ENCODE peak calls at places on chromosome 3, in eight cellular contexts. N, L, D, G, F, Z, A and S are unnamed samples.

GRCh38 chr3:4351164-4351855 is 48.1 kb downstream of the SETMAR start:
- DNase-seq in N (no peak), L (peak; percentile 10), D (no peak), G (no peak), F (no peak), Z (no peak), A (no peak), S (no peak)

GRCh38 chr3:130711885-130712284 is 34.7 kb downstream of the PIK3R4 start:
- DNase-seq in N (no peak), L (no peak), D (no peak), G (no peak), F (no peak), Z (no peak), A (no peak), S (no peak)

GRCh38 chr3:46143951-46144473 is 64.1 kb downstream of the CCR1 start:
- DNase-seq in N (no peak), L (no peak), D (no peak), G (no peak), F (no peak), Z (no peak), A (no peak), S (no peak)

GRCh38 chr3:187942658-187943241 is 197.5 kb upstream of the BCL6 start:
- DNase-seq in N (no peak), L (no peak), D (no peak), G (no peak), F (no peak), Z (no peak), A (no peak), S (no peak)

GRCh38 chr3:73791356-73791755 is 166.6 kb upstream of the PDZRN3 start:
- DNase-seq in N (no peak), L (no peak), D (no peak), G (no peak), F (no peak), Z (no peak), A (no peak), S (no peak)

GRCh38 chr3:4425707-4426106 is 41.4 kb downstream of the SUMF1 start:
- DNase-seq in N (no peak), L (peak; percentile 49), D (no peak), G (no peak), F (no peak), Z (no peak), A (no peak), S (no peak)

GRCh38 chr3:190286014-190286413 is 36.2 kb downstream of the CLDN1 start:
- DNase-seq in N (no peak), L (no peak), D (no peak), G (no peak), F (no peak), Z (no peak), A (no peak), S (no peak)

GRCh38 chr3:101964861-101965260 is 115.5 kb downstream of the NFKBIZ start:
- DNase-seq in N (no peak), L (no peak), D (no peak), G (no peak), F (no peak), Z (no peak), A (no peak), S (no peak)

GRCh38 chr3:37599186-37599585 is 262.5 kb upstream of the CTDSPL start:
- DNase-seq in N (peak; percentile 33), L (no peak), D (no peak), G (no peak), F (no peak), Z (peak; percentile 78), A (no peak), S (no peak)

GRCh38 chr3:180548050-180548449 is 53.9 kb upstream of the TTC14 start:
- DNase-seq in N (no peak), L (no peak), D (no peak), G (no peak), F (no peak), Z (no peak), A (no peak), S (no peak)

GRCh38 chr3:64053581-64053980 is 30.3 kb upstream of the PSMD6 start:
- DNase-seq in N (no peak), L (no peak), D (no peak), G (no peak), F (no peak), Z (no peak), A (no peak), S (no peak)

GRCh38 chr3:22792533-22792932 is 410.6 kb upstream of the UBE2E2 start:
- DNase-seq in N (no peak), L (no peak), D (no peak), G (no peak), F (no peak), Z (no peak), A (no peak), S (no peak)

GRCh38 chr3:71245052-71245488 is 338.5 kb downstream of the FOXP1 start:
- DNase-seq in N (no peak), L (peak; percentile 88), D (no peak), G (no peak), F (no peak), Z (peak; percentile 76), A (peak; percentile 87), S (no peak)

GRCh38 chr3:169623971-169624370 is 39.5 kb downstream of the MECOM start:
- DNase-seq in N (no peak), L (no peak), D (no peak), G (no peak), F (no peak), Z (no peak), A (no peak), S (no peak)

GRCh38 chr3:66989241-66989640 is 8.9 kb upstream of the KBTBD8 start:
- DNase-seq in N (no peak), L (no peak), D (no peak), G (no peak), F (no peak), Z (no peak), A (no peak), S (no peak)

GRCh38 chr3:143040264-143040879 is 39.0 kb downstream of the U2SURP start:
- DNase-seq in N (no peak), L (no peak), D (no peak), G (no peak), F (no peak), Z (no peak), A (no peak), S (no peak)

GRCh38 chr3:39388741-39389248 is 5.6 kb downstream of the SLC25A38 start:
- DNase-seq in N (no peak), L (no peak), D (no peak), G (no peak), F (no peak), Z (no peak), A (no peak), S (no peak)

GRCh38 chr3:136899622-136900158 is 37.7 kb downstream of the NCK1 start:
- DNase-seq in N (no peak), L (no peak), D (no peak), G (no peak), F (no peak), Z (no peak), A (no peak), S (no peak)

GRCh38 chr3:190701096-190701532 is 161.4 kb downstream of the GMNC start:
- DNase-seq in N (no peak), L (peak; percentile 52), D (peak; percentile 49), G (no peak), F (no peak), Z (no peak), A (no peak), S (no peak)

GRCh38 chr3:61186030-61186429 is 65.2 kb downstream of the FHIT start:
- DNase-seq in N (no peak), L (no peak), D (no peak), G (no peak), F (no peak), Z (no peak), A (no peak), S (no peak)

GRCh38 chr3:158958873-158959272 is 157.0 kb downstream of the MFSD1 start:
- DNase-seq in N (no peak), L (no peak), D (no peak), G (no peak), F (no peak), Z (no peak), A (no peak), S (no peak)

GRCh38 chr3:2765002-2765579 is 345.1 kb downstream of the IL5RA start:
- DNase-seq in N (no peak), L (no peak), D (no peak), G (no peak), F (no peak), Z (no peak), A (no peak), S (no peak)

GRCh38 chr3:59876533-59877062 is 826.8 kb upstream of the CFAP20DC start:
- DNase-seq in N (no peak), L (no peak), D (no peak), G (no peak), F (no peak), Z (no peak), A (no peak), S (no peak)

GRCh38 chr3:112671930-112672715 is 31.2 kb upstream of the CCDC80 start:
- DNase-seq in N (no peak), L (peak; percentile 92), D (peak; percentile 20), G (no peak), F (no peak), Z (no peak), A (no peak), S (no peak)

GRCh38 chr3:142275856-142276255 is 50.5 kb upstream of the GK5 start:
- DNase-seq in N (no peak), L (peak; percentile 59), D (peak; percentile 22), G (no peak), F (no peak), Z (no peak), A (no peak), S (no peak)

GRCh38 chr3:183897606-183898384 is 13.1 kb upstream of the PARL start:
- DNase-seq in N (no peak), L (no peak), D (no peak), G (no peak), F (no peak), Z (no peak), A (no peak), S (no peak)
- TF ChIP-seq CTCF in N (no peak), L (no peak), D (no peak), G (no peak), F (no peak), Z (no peak), A (no peak), S (no peak)

GRCh38 chr3:98550833-98551232 is 19.1 kb downstream of the GPR15 start:
- DNase-seq in N (no peak), L (no peak), D (no peak), G (no peak), F (no peak), Z (no peak), A (no peak), S (no peak)
- TF ChIP-seq CTCF in N (no peak), L (no peak), D (no peak), G (no peak), F (no peak), Z (no peak), A (no peak), S (no peak)

GRCh38 chr3:149655826-149656599 is 1.8 kb downstream of the WWTR1 start:
- DNase-seq in N (no peak), L (no peak), D (no peak), G (no peak), F (no peak), Z (no peak), A (no peak), S (no peak)
- TF ChIP-seq CTCF in N (no peak), L (no peak), D (no peak), G (no peak), F (no peak), Z (no peak), A (no peak), S (no peak)

GRCh38 chr3:126931806-126932187 is 51.1 kb upstream of the PLXNA1 start:
- DNase-seq in N (no peak), L (no peak), D (no peak), G (no peak), F (no peak), Z (peak; percentile 43), A (peak; percentile 40), S (no peak)
- TF ChIP-seq CTCF in N (no peak), L (no peak), D (no peak), G (no peak), F (no peak), Z (no peak), A (no peak), S (no peak)

GRCh38 chr3:53921296-53921695 is 29.6 kb upstream of the SELENOK start:
- DNase-seq in N (no peak), L (peak; percentile 6), D (no peak), G (no peak), F (no peak), Z (no peak), A (no peak), S (no peak)
- TF ChIP-seq CTCF in N (no peak), L (peak; percentile 49), D (peak; percentile 12), G (no peak), F (peak; percentile 38), Z (no peak), A (no peak), S (no peak)